ENCODE peak calls at places on chromosomes 1 and 21, in nine cellular contexts. B is activated CD4-positive, alpha-beta T cell treated with anti-CD3 and anti-CD28 coated beads, Interleukin-2, amount 50 U/mL, for 4 hours; P is COR-L47; C is NCI-H1105; K is pancreas; G is nucleus accumbens; J is AG09319; V is AG08395; S is NCI-H1092. Z is an unnamed sample.

GRCh38 chr1:236142358-236143103 is at the start of gene GPR137B:
- DNase-seq in B (peak), P (peak), C (no peak), K (peak), G (peak), J (no peak), V (peak), S (peak), Z (peak)

GRCh38 chr1:77533660-77534295 is 148.7 kb downstream of the ZZZ3 start:
- DNase-seq in B (peak), P (peak), C (peak), K (peak), G (peak), J (peak), V (peak), S (no peak), Z (peak)

GRCh38 chr1:19869929-19870328 is 12.3 kb upstream of the OTUD3 start:
- DNase-seq in B (no peak), P (no peak), C (no peak), K (no peak), G (no peak), J (no peak), V (peak), S (no peak), Z (peak)

GRCh38 chr1:59776960-59777852 is 37.5 kb upstream of the HOOK1 start:
- DNase-seq in B (no peak), P (no peak), C (no peak), K (no peak), G (no peak), J (no peak), V (peak), S (no peak), Z (no peak)

GRCh38 chr1:41846595-41846994 is 72.1 kb downstream of the HIVEP3 start:
- DNase-seq in B (no peak), P (no peak), C (no peak), K (no peak), G (no peak), J (no peak), V (peak), S (no peak), Z (no peak)

GRCh38 chr1:93846151-93846928 is 32.7 kb downstream of the DNTTIP2 start:
- DNase-seq in B (peak), P (peak), C (peak), K (peak), G (peak), J (no peak), V (peak), S (peak), Z (peak)

GRCh38 chr21:41931041-41931451 is 22.8 kb downstream of the C2CD2 start:
- DNase-seq in B (no peak), P (no peak), C (no peak), K (no peak), G (no peak), J (no peak), V (no peak), S (no peak), Z (peak)

GRCh38 chr1:209257021-209257420 is 326.5 kb upstream of the CAMK1G start:
- DNase-seq in B (no peak), P (no peak), C (no peak), K (no peak), G (no peak), J (no peak), V (no peak), S (no peak), Z (no peak)

GRCh38 chr1:172745014-172745413 is 86.1 kb downstream of the FASLG start:
- DNase-seq in B (no peak), P (no peak), C (peak), K (no peak), G (peak), J (peak), V (peak), S (no peak), Z (peak)

GRCh38 chr1:237258871-237259270 is 216.9 kb downstream of the RYR2 start:
- DNase-seq in B (no peak), P (no peak), C (no peak), K (no peak), G (no peak), J (no peak), V (no peak), S (no peak), Z (no peak)

GRCh38 chr1:44090409-44091252 is 28.0 kb upstream of the KLF17 start:
- DNase-seq in B (no peak), P (no peak), C (no peak), K (no peak), G (no peak), J (no peak), V (no peak), S (no peak), Z (no peak)

GRCh38 chr1:1281533-1282321 is 1.5 kb downstream of the SCNN1D start:
- DNase-seq in B (no peak), P (no peak), C (no peak), K (peak), G (no peak), J (no peak), V (peak), S (no peak), Z (peak)

Z was measured in small intestine.